ENCODE peak calls at places on chromosomes 11 and 22, in seven cellular contexts. D is NT2/D1, A is mesendoderm, J is pancreas, Q is astrocyte, O is GM23338, C is body of pancreas. V is an unnamed sample.

GRCh38 chr11:64339754-64340408 is at the start of gene CCDC88B:
- DNase-seq in D (no peak), A (no peak), J (no peak), Q (no peak), O (no peak), C (peak; percentile 61), V (peak; percentile 88)

GRCh38 chr22:24289138-24289537 is 18.5 kb downstream of the SPECC1L start:
- DNase-seq in D (no peak), A (peak; percentile 37), J (no peak), Q (peak; percentile 94), O (no peak), C (no peak), V (no peak)

GRCh38 chr22:30196867-30197336 is 49.7 kb downstream of the LIF start:
- DNase-seq in D (no peak), A (no peak), J (no peak), Q (no peak), O (peak; percentile 73), C (no peak), V (no peak)

GRCh38 chr11:70016666-70017347 is 61.3 kb upstream of the ANO1 start:
- DNase-seq in D (no peak), A (no peak), J (no peak), Q (peak; percentile 90), O (no peak), C (no peak), V (no peak)

GRCh38 chr11:57641426-57641825 is 8.3 kb downstream of the YPEL4 start:
- DNase-seq in D (no peak), A (peak; percentile 79), J (no peak), Q (no peak), O (peak; percentile 71), C (peak; percentile 45), V (no peak)

GRCh38 chr11:120336641-120337132 is 474 bp downstream of the ARHGEF12 start:
- DNase-seq in D (peak; percentile 25), A (peak; percentile 67), J (no peak), Q (no peak), O (peak; percentile 47), C (no peak), V (no peak)

GRCh38 chr11:70075836-70076235 is 2.3 kb upstream of the ANO1 start:
- DNase-seq in D (no peak), A (no peak), J (no peak), Q (no peak), O (no peak), C (no peak), V (no peak)

GRCh38 chr11:121265586-121265985 is 27.0 kb upstream of the SC5D start:
- DNase-seq in D (no peak), A (no peak), J (no peak), Q (no peak), O (no peak), C (no peak), V (no peak)

GRCh38 chr11:68828155-68828931 is 13.4 kb downstream of the CPT1A start:
- DNase-seq in D (no peak), A (no peak), J (peak; percentile 66), Q (no peak), O (no peak), C (peak; percentile 30), V (no peak)

GRCh38 chr11:114058026-114058706 is 1.3 kb upstream of the ZBTB16 start:
- DNase-seq in D (no peak), A (peak; percentile 77), J (peak; percentile 60), Q (no peak), O (peak; percentile 61), C (peak; percentile 45), V (no peak)

GRCh38 chr11:19711911-19712280 is 741 bp upstream of the NAV2 start:
- DNase-seq in D (peak; percentile 16), A (no peak), J (no peak), Q (no peak), O (peak; percentile 75), C (no peak), V (no peak)

GRCh38 chr11:128042290-128042751 is 545.0 kb downstream of the ETS1 start:
- DNase-seq in D (no peak), A (no peak), J (no peak), Q (no peak), O (no peak), C (no peak), V (no peak)

GRCh38 chr11:48052183-48053040 is 72.1 kb downstream of the PTPRJ start:
- DNase-seq in D (no peak), A (peak; percentile 90), J (peak; percentile 65), Q (peak; percentile 86), O (peak; percentile 82), C (peak; percentile 68), V (no peak)

GRCh38 chr22:48651036-48651890 is 1176.4 kb downstream of the BRD1 start:
- DNase-seq in D (no peak), A (no peak), J (no peak), Q (no peak), O (no peak), C (no peak), V (no peak)

GRCh38 chr11:111663820-111664219 is 61.6 kb downstream of the SIK2 start:
- DNase-seq in D (no peak), A (peak; percentile 3), J (peak; percentile 64), Q (peak; percentile 15), O (no peak), C (peak; percentile 74), V (no peak)

GRCh38 chr22:27424319-27424718 is 377.2 kb downstream of the MN1 start:
- DNase-seq in D (no peak), A (no peak), J (no peak), Q (peak; percentile 62), O (no peak), C (no peak), V (no peak)

GRCh38 chr11:27201454-27202302 is 161.1 kb downstream of the BBOX1 start:
- DNase-seq in D (no peak), A (no peak), J (peak; percentile 83), Q (peak; percentile 85), O (peak; percentile 32), C (peak; percentile 92), V (no peak)

GRCh38 chr11:69086152-69086551 is 37.4 kb downstream of the TPCN2 start:
- DNase-seq in D (peak; percentile 42), A (peak; percentile 45), J (no peak), Q (no peak), O (peak; percentile 64), C (no peak), V (no peak)

GRCh38 chr11:12287374-12288211 is 89.8 kb upstream of the PARVA start:
- DNase-seq in D (no peak), A (peak; percentile 92), J (no peak), Q (peak; percentile 99), O (peak; percentile 80), C (peak; percentile 52), V (no peak)

GRCh38 chr11:122242731-122243130 is 126.7 kb upstream of the BLID start:
- DNase-seq in D (no peak), A (no peak), J (no peak), Q (no peak), O (no peak), C (no peak), V (no peak)

GRCh38 chr11:5288108-5288911 is 13.4 kb downstream of the OR51B4 start:
- DNase-seq in D (no peak), A (peak; percentile 11), J (no peak), Q (no peak), O (no peak), C (no peak), V (no peak)

GRCh38 chr11:84788220-84788619 is 838.9 kb downstream of the DLG2 start:
- DNase-seq in D (no peak), A (no peak), J (no peak), Q (peak; percentile 10), O (no peak), C (no peak), V (no peak)

GRCh38 chr11:36407360-36407759 is 102.7 kb downstream of the TRAF6 start:
- DNase-seq in D (no peak), A (no peak), J (no peak), Q (no peak), O (no peak), C (no peak), V (no peak)
- H3K4me1 ChIP-seq in D (peaks cover 4% of the 10 kb centered on the region), A (no peaks in the 10 kb centered on the region), J (no peaks in the 10 kb centered on the region), Q (peaks cover 24% of the 10 kb centered on the region), O (no peaks in the 10 kb centered on the region), C (no peaks in the 10 kb centered on the region), V (peaks cover 57% of the 10 kb centered on the region)

GRCh38 chr11:75421035-75421602 is 11.9 kb downstream of the KLHL35 start:
- DNase-seq in D (no peak), A (no peak), J (peak; percentile 13), Q (no peak), O (no peak), C (no peak), V (no peak)
- H3K4me3 ChIP-seq in D (no peak overlapping the region), A (no peak overlapping the region), J (no peak overlapping the region), Q (no peak overlapping the region), O (no peak overlapping the region), C (no peak overlapping the region), V (no peak overlapping the region)

GRCh38 chr11:65654375-65655349 is 8.1 kb downstream of the RELA start:
- DNase-seq in D (no peak), A (no peak), J (peak; percentile 57), Q (no peak), O (no peak), C (no peak), V (no peak)

GRCh38 chr11:65655570-65656332 is 7.0 kb downstream of the RELA start:
- DNase-seq in D (no peak), A (no peak), J (peak; percentile 35), Q (no peak), O (no peak), C (no peak), V (no peak)

GRCh38 chr11:65652511-65653228 is 10.0 kb downstream of the RELA start:
- DNase-seq in D (peak; percentile 82), A (peak; percentile 94), J (peak; percentile 95), Q (peak; percentile 84), O (peak; percentile 93), C (peak; percentile 93), V (peak; percentile 97)

GRCh38 chr11:65651589-65652510 is 10.9 kb downstream of the RELA start:
- DNase-seq in D (no peak), A (no peak), J (peak; percentile 72), Q (peak; percentile 22), O (peak; percentile 29), C (peak; percentile 55), V (no peak)

DNA sequence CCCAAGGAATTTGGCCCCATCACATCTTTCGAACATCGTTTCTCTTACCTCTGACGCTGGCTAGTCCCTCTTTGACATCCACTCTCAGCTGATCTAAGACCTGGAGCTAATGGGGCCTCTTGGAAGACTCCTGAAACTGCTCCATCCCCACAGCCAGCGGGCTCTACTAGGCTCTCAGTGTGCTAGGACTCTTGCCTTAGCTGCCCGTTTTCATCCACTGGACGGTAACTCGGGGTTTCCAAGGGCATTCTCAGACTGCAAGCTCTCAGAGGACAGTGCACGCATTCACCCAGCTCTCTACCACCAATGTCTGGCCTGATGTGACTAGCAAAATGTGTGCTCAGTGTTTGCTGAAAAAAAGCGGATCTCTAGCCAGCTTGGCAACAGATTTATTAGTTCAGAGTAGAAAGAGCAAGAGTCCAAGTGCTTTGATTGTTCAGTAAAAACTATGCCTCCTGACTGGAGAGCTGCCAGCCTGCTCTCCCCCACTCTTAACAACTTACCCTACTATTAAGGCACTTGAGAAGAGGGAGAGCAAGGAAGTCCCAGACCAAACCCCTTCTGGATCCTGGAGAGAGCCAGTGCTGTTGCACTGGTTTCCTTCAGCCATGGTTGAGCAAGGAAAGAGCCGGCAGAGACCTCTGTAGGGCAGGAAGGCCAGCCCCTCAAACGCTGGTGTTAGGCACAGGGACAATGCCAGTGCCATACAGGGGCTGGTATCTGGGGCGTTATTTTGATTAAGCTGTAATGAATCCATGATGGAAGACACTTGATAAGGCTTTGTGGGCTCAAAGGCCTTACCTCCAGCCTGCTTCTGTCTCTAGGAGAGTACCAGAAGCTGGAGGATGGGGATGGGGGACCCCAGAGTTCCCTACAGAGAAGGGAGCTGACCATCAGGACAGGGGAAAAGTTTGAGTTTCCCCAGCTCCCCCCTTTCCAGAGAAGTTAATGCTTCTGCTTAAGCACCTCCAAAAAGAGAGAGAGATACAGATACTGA is 9.2 kb downstream of the RELA start:
- DNase-seq in D (no peak), A (no peak), J (peak; percentile 41), Q (no peak), O (no peak), C (peak; percentile 45), V (no peak)
- H3K36me3 ChIP-seq in D (peaks cover 83% of the 10 kb centered on the region), A (peaks cover 4% of the 10 kb centered on the region), J (peaks cover 41% of the 10 kb centered on the region), Q (peaks cover 26% of the 10 kb centered on the region), O (peaks cover 16% of the 10 kb centered on the region), C (no peaks in the 10 kb centered on the region), V (peaks cover 66% of the 10 kb centered on the region)

GRCh38 chr11:62536301-62536957 is 10.2 kb downstream of the AHNAK start:
- DNase-seq in D (no peak), A (no peak), J (no peak), Q (no peak), O (peak; percentile 53), C (no peak), V (no peak)
- H3K4me1 ChIP-seq in D (peaks cover 16% of the 10 kb centered on the region), A (no peaks in the 10 kb centered on the region), J (no peaks in the 10 kb centered on the region), Q (peaks cover 35% of the 10 kb centered on the region), O (peaks cover 4% of the 10 kb centered on the region), C (peaks cover 23% of the 10 kb centered on the region), V (peaks cover 42% of the 10 kb centered on the region)

V was measured in CD4-positive, alpha-beta memory T cell.